ENCODE peak calls at places on chromosomes 6 and 20, in seven cellular contexts. One of them, this sample, is unnamed. For H4K20me1, the result is how much of the 10 kb centered on the place peaks cover.

GRCh38 chr20:21214431-21214830 is 88.5 kb downstream of the KIZ start:
- DNase-seq in H1: no peak
- DNase-seq in HCT116: no peak
- DNase-seq in SK-N-SH: no peak
- DNase-seq in GM12878: no peak
- DNase-seq in HepG2: peak
- DNase-seq in K562: no peak
- DNase-seq in this sample: peak

GRCh38 chr6:21026576-21027273 is 492.5 kb downstream of the CDKAL1 start:
- DNase-seq in H1: no peak
- DNase-seq in HCT116: no peak
- DNase-seq in SK-N-SH: no peak
- DNase-seq in GM12878: no peak
- DNase-seq in HepG2: no peak
- DNase-seq in K562: no peak
- DNase-seq in this sample: peak

GRCh38 chr6:167210375-167211295 is 52.9 kb upstream of the GPR31 start:
- DNase-seq in H1: no peak
- DNase-seq in HCT116: no peak
- DNase-seq in SK-N-SH: peak
- DNase-seq in GM12878: no peak
- DNase-seq in HepG2: peak
- DNase-seq in K562: no peak
- DNase-seq in this sample: no peak

GRCh38 chr20:49540232-49540620 is 27.7 kb downstream of the PTGIS start:
- DNase-seq in H1: no peak
- DNase-seq in HCT116: no peak
- DNase-seq in SK-N-SH: no peak
- DNase-seq in GM12878: no peak
- DNase-seq in HepG2: no peak
- DNase-seq in K562: no peak
- DNase-seq in this sample: no peak

GRCh38 chr20:19975436-19975799 is 41.7 kb upstream of the NAA20 start:
- DNase-seq in H1: no peak
- DNase-seq in HCT116: no peak
- DNase-seq in SK-N-SH: no peak
- DNase-seq in GM12878: no peak
- DNase-seq in HepG2: no peak
- DNase-seq in K562: no peak
- DNase-seq in this sample: peak

GRCh38 chr6:131049515-131050081 is 13.4 kb downstream of the EPB41L2 start:
- DNase-seq in H1: no peak
- DNase-seq in HCT116: no peak
- DNase-seq in SK-N-SH: no peak
- DNase-seq in GM12878: no peak
- DNase-seq in HepG2: no peak
- DNase-seq in K562: no peak
- DNase-seq in this sample: no peak

GRCh38 chr20:32585011-32585518 is at the start of gene NOL4L:
- DNase-seq in H1: no peak
- DNase-seq in HCT116: no peak
- DNase-seq in SK-N-SH: peak
- DNase-seq in GM12878: no peak
- DNase-seq in HepG2: no peak
- DNase-seq in K562: peak
- DNase-seq in this sample: no peak

GRCh38 chr6:25302677-25303128 is 23.5 kb downstream of the CARMIL1 start:
- DNase-seq in H1: no peak
- DNase-seq in HCT116: no peak
- DNase-seq in SK-N-SH: no peak
- DNase-seq in GM12878: no peak
- DNase-seq in HepG2: no peak
- DNase-seq in K562: no peak
- DNase-seq in this sample: peak

GRCh38 chr6:116424001-116424400 is 37.2 kb upstream of the CALHM6 start:
- DNase-seq in H1: no peak
- DNase-seq in HCT116: no peak
- DNase-seq in SK-N-SH: no peak
- DNase-seq in GM12878: no peak
- DNase-seq in HepG2: no peak
- DNase-seq in K562: no peak
- DNase-seq in this sample: peak

GRCh38 chr20:18795366-18795765 is 18.2 kb upstream of the SCP2D1 start:
- DNase-seq in H1: no peak
- DNase-seq in HCT116: no peak
- DNase-seq in SK-N-SH: no peak
- DNase-seq in GM12878: no peak
- DNase-seq in HepG2: no peak
- DNase-seq in K562: no peak
- DNase-seq in this sample: no peak

GRCh38 chr20:53079483-53079810 is 107.3 kb downstream of the TSHZ2 start:
- DNase-seq in H1: no peak
- DNase-seq in HCT116: no peak
- DNase-seq in SK-N-SH: no peak
- DNase-seq in GM12878: no peak
- DNase-seq in HepG2: no peak
- DNase-seq in K562: no peak
- DNase-seq in this sample: no peak

GRCh38 chr6:43883698-43884659 is 114.0 kb downstream of the VEGFA start:
- DNase-seq in H1: no peak
- DNase-seq in HCT116: no peak
- DNase-seq in SK-N-SH: no peak
- DNase-seq in GM12878: peak
- DNase-seq in HepG2: no peak
- DNase-seq in K562: no peak
- DNase-seq in this sample: no peak

GRCh38 chr20:50270569-50270968 is 79.9 kb downstream of the CEBPB start:
- DNase-seq in H1: no peak
- DNase-seq in HCT116: no peak
- DNase-seq in SK-N-SH: no peak
- DNase-seq in GM12878: no peak
- DNase-seq in HepG2: no peak
- DNase-seq in K562: no peak
- DNase-seq in this sample: no peak

GRCh38 chr20:35305682-35306556 is 13.7 kb upstream of the FAM83C start:
- DNase-seq in H1: no peak
- DNase-seq in HCT116: peak
- DNase-seq in SK-N-SH: no peak
- DNase-seq in GM12878: no peak
- DNase-seq in HepG2: peak
- DNase-seq in K562: peak
- DNase-seq in this sample: peak

GRCh38 chr20:51884561-51884960 is 82.2 kb upstream of the SALL4 start:
- DNase-seq in H1: no peak
- DNase-seq in HCT116: no peak
- DNase-seq in SK-N-SH: no peak
- DNase-seq in GM12878: no peak
- DNase-seq in HepG2: no peak
- DNase-seq in K562: no peak
- DNase-seq in this sample: peak

GRCh38 chr6:73051147-73051546 is 174.1 kb downstream of the KHDC1L start:
- DNase-seq in H1: no peak
- DNase-seq in HCT116: no peak
- DNase-seq in SK-N-SH: no peak
- DNase-seq in GM12878: no peak
- DNase-seq in HepG2: no peak
- DNase-seq in K562: no peak
- DNase-seq in this sample: no peak

GRCh38 chr20:3661836-3662665 is 1.1 kb downstream of the GFRA4 start:
- DNase-seq in H1: no peak
- DNase-seq in HCT116: no peak
- DNase-seq in SK-N-SH: no peak
- DNase-seq in GM12878: no peak
- DNase-seq in HepG2: no peak
- DNase-seq in K562: no peak
- DNase-seq in this sample: no peak

GRCh38 chr6:1698527-1698926 is 88.8 kb downstream of the FOXC1 start:
- DNase-seq in H1: no peak
- DNase-seq in HCT116: no peak
- DNase-seq in SK-N-SH: no peak
- DNase-seq in GM12878: no peak
- DNase-seq in HepG2: no peak
- DNase-seq in K562: no peak
- DNase-seq in this sample: no peak

GRCh38 chr6:156559151-156559690 is 218.0 kb upstream of the ARID1B start:
- DNase-seq in H1: no peak
- DNase-seq in HCT116: no peak
- DNase-seq in SK-N-SH: no peak
- DNase-seq in GM12878: no peak
- DNase-seq in HepG2: no peak
- DNase-seq in K562: no peak
- DNase-seq in this sample: no peak

GRCh38 chr20:63598479-63599395 is 24.7 kb upstream of the HELZ2 start:
- DNase-seq in H1: no peak
- DNase-seq in HCT116: no peak
- DNase-seq in SK-N-SH: no peak
- DNase-seq in GM12878: no peak
- DNase-seq in HepG2: no peak
- DNase-seq in K562: no peak
- DNase-seq in this sample: no peak

GRCh38 chr6:81938014-81938761 is 185.7 kb upstream of the TENT5A start:
- DNase-seq in H1: no peak
- DNase-seq in HCT116: peak
- DNase-seq in SK-N-SH: no peak
- DNase-seq in GM12878: peak
- DNase-seq in HepG2: peak
- DNase-seq in K562: peak
- DNase-seq in this sample: peak

GRCh38 chr6:167684276-167685104 is 142.2 kb upstream of the AFDN start:
- DNase-seq in H1: no peak
- DNase-seq in HCT116: no peak
- DNase-seq in SK-N-SH: no peak
- DNase-seq in GM12878: no peak
- DNase-seq in HepG2: no peak
- DNase-seq in K562: no peak
- DNase-seq in this sample: no peak

GRCh38 chr6:44058617-44059358 is 68.5 kb downstream of the MRPL14 start:
- DNase-seq in H1: no peak
- DNase-seq in HCT116: peak
- DNase-seq in SK-N-SH: peak
- DNase-seq in GM12878: no peak
- DNase-seq in HepG2: peak
- DNase-seq in K562: peak
- DNase-seq in this sample: peak

GRCh38 chr6:142155895-142156757 is 9.1 kb downstream of the VTA1 start:
- DNase-seq in H1: peak
- DNase-seq in HCT116: peak
- DNase-seq in SK-N-SH: peak
- DNase-seq in GM12878: no peak
- DNase-seq in HepG2: peak
- DNase-seq in K562: peak
- DNase-seq in this sample: peak

GRCh38 chr6:17450825-17451224 is 57.4 kb downstream of the CAP2 start:
- DNase-seq in H1: no peak
- DNase-seq in HCT116: no peak
- DNase-seq in SK-N-SH: no peak
- DNase-seq in GM12878: no peak
- DNase-seq in HepG2: no peak
- DNase-seq in K562: no peak
- DNase-seq in this sample: no peak

GRCh38 chr6:90183587-90184333 is 112.9 kb downstream of the BACH2 start:
- DNase-seq in H1: no peak
- DNase-seq in HCT116: no peak
- DNase-seq in SK-N-SH: no peak
- DNase-seq in GM12878: no peak
- DNase-seq in HepG2: no peak
- DNase-seq in K562: no peak
- DNase-seq in this sample: no peak
- TF ChIP-seq RAD21 in H1: no peak
- TF ChIP-seq RAD21 in HCT116: no peak
- TF ChIP-seq RAD21 in SK-N-SH: peak
- TF ChIP-seq RAD21 in GM12878: no peak
- TF ChIP-seq RAD21 in HepG2: no peak
- TF ChIP-seq RAD21 in K562: no peak
- TF ChIP-seq RAD21 in this sample: no peak

GRCh38 chr6:158815915-158816314 is 3.3 kb downstream of the EZR start:
- DNase-seq in H1: no peak
- DNase-seq in HCT116: no peak
- DNase-seq in SK-N-SH: no peak
- DNase-seq in GM12878: no peak
- DNase-seq in HepG2: no peak
- DNase-seq in K562: no peak
- DNase-seq in this sample: no peak

GRCh38 chr6:158818008-158818579 is 1.1 kb downstream of the EZR start:
- DNase-seq in H1: no peak
- DNase-seq in HCT116: no peak
- DNase-seq in SK-N-SH: peak
- DNase-seq in GM12878: no peak
- DNase-seq in HepG2: peak
- DNase-seq in K562: peak
- DNase-seq in this sample: peak

GRCh38 chr6:158815379-158815724 is 3.8 kb downstream of the EZR start:
- DNase-seq in H1: no peak
- DNase-seq in HCT116: no peak
- DNase-seq in SK-N-SH: no peak
- DNase-seq in GM12878: no peak
- DNase-seq in HepG2: peak
- DNase-seq in K562: no peak
- DNase-seq in this sample: no peak

GRCh38 chr6:158817298-158818007 is 1.7 kb downstream of the EZR start:
- DNase-seq in H1: no peak
- DNase-seq in HCT116: no peak
- DNase-seq in SK-N-SH: peak
- DNase-seq in GM12878: no peak
- DNase-seq in HepG2: peak
- DNase-seq in K562: peak
- DNase-seq in this sample: peak

DNA sequence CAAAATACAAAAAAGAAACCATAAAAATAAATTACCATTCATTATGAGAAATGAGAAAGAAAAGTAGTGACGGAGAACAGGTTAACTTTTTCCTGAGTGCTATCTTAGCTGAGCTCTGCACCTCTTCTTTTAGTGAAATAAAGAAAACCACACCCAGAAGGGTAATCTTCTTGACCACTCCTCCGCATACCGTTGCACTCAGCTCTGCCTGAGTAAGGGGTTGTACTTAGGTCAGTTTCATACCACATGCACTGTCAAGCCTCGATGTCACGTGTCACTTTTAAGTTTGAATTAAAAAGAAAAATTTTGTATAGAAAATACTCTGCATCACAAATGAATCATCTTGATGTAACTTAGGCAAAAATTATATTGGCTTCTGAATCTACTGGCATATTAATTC is 2.8 kb downstream of the EZR start:
- DNase-seq in H1: no peak
- DNase-seq in HCT116: no peak
- DNase-seq in SK-N-SH: no peak
- DNase-seq in GM12878: no peak
- DNase-seq in HepG2: no peak
- DNase-seq in K562: peak
- DNase-seq in this sample: no peak
- H4K20me1 ChIP-seq in H1: under half
- H4K20me1 ChIP-seq in HCT116: half or more
- H4K20me1 ChIP-seq in SK-N-SH: under half
- H4K20me1 ChIP-seq in GM12878: under half
- H4K20me1 ChIP-seq in HepG2: under half
- H4K20me1 ChIP-seq in K562: under half
- H4K20me1 ChIP-seq in this sample: under half

GRCh38 chr20:13723015-13723414 is 61.7 kb downstream of the ESF1 start:
- DNase-seq in H1: no peak
- DNase-seq in HCT116: no peak
- DNase-seq in SK-N-SH: peak
- DNase-seq in GM12878: no peak
- DNase-seq in HepG2: no peak
- DNase-seq in K562: no peak
- DNase-seq in this sample: no peak
- TF ChIP-seq RAD21 in H1: no peak
- TF ChIP-seq RAD21 in HCT116: no peak
- TF ChIP-seq RAD21 in SK-N-SH: no peak
- TF ChIP-seq RAD21 in GM12878: no peak
- TF ChIP-seq RAD21 in HepG2: no peak
- TF ChIP-seq RAD21 in K562: no peak
- TF ChIP-seq RAD21 in this sample: no peak

GRCh38 chr6:108564178-108564577 is 3.5 kb downstream of the FOXO3 start:
- DNase-seq in H1: no peak
- DNase-seq in HCT116: peak
- DNase-seq in SK-N-SH: no peak
- DNase-seq in GM12878: no peak
- DNase-seq in HepG2: no peak
- DNase-seq in K562: no peak
- DNase-seq in this sample: peak
- H4K20me1 ChIP-seq in H1: under half
- H4K20me1 ChIP-seq in HCT116: under half
- H4K20me1 ChIP-seq in SK-N-SH: half or more
- H4K20me1 ChIP-seq in GM12878: under half
- H4K20me1 ChIP-seq in HepG2: half or more
- H4K20me1 ChIP-seq in K562: under half
- H4K20me1 ChIP-seq in this sample: half or more